ENCODE peak calls at places on chromosome X, in five cellular contexts. One of them, this sample, is unnamed. For H3K9me3, the result is how much of the 10 kb centered on the place peaks cover.

GRCh38 chrX:98516120-98516519 is 1632.4 kb downstream of the RPA4 start:
- DNase-seq in CD8-positive, alpha-beta memory T cell: no peak
- DNase-seq in naive thymus-derived CD4-positive, alpha-beta T cell: no peak
- DNase-seq in left ventricle myocardium inferior: no peak
- DNase-seq in ovary: no peak
- DNase-seq in this sample: no peak

GRCh38 chrX:14039344-14039743 is 9.7 kb upstream of the GEMIN8 start:
- DNase-seq in CD8-positive, alpha-beta memory T cell: peak
- DNase-seq in naive thymus-derived CD4-positive, alpha-beta T cell: peak
- DNase-seq in left ventricle myocardium inferior: no peak
- DNase-seq in ovary: no peak
- DNase-seq in this sample: no peak

GRCh38 chrX:41334866-41335589 is 1.1 kb downstream of the DDX3X start:
- DNase-seq in CD8-positive, alpha-beta memory T cell: peak
- DNase-seq in naive thymus-derived CD4-positive, alpha-beta T cell: peak
- DNase-seq in left ventricle myocardium inferior: peak
- DNase-seq in ovary: peak
- DNase-seq in this sample: no peak

GRCh38 chrX:134095366-134095765 is 110.0 kb upstream of the GPC3 start:
- DNase-seq in CD8-positive, alpha-beta memory T cell: no peak
- DNase-seq in naive thymus-derived CD4-positive, alpha-beta T cell: no peak
- DNase-seq in left ventricle myocardium inferior: no peak
- DNase-seq in ovary: no peak
- DNase-seq in this sample: no peak

GRCh38 chrX:153517421-153517820 is at the start of gene ATP2B3:
- DNase-seq in CD8-positive, alpha-beta memory T cell: no peak
- DNase-seq in naive thymus-derived CD4-positive, alpha-beta T cell: no peak
- DNase-seq in left ventricle myocardium inferior: no peak
- DNase-seq in ovary: no peak
- DNase-seq in this sample: no peak

GRCh38 chrX:12241026-12241425 is 102.8 kb downstream of the FRMPD4 start:
- DNase-seq in CD8-positive, alpha-beta memory T cell: no peak
- DNase-seq in naive thymus-derived CD4-positive, alpha-beta T cell: no peak
- DNase-seq in left ventricle myocardium inferior: no peak
- DNase-seq in ovary: no peak
- DNase-seq in this sample: no peak

GRCh38 chrX:151697537-151697936 is 2.3 kb downstream of the PRRG3 start:
- DNase-seq in CD8-positive, alpha-beta memory T cell: no peak
- DNase-seq in naive thymus-derived CD4-positive, alpha-beta T cell: no peak
- DNase-seq in left ventricle myocardium inferior: no peak
- DNase-seq in ovary: no peak
- DNase-seq in this sample: no peak

GRCh38 chrX:123860506-123860840 is 620 bp downstream of the XIAP start:
- DNase-seq in CD8-positive, alpha-beta memory T cell: peak
- DNase-seq in naive thymus-derived CD4-positive, alpha-beta T cell: peak
- DNase-seq in left ventricle myocardium inferior: no peak
- DNase-seq in ovary: no peak
- DNase-seq in this sample: no peak

GRCh38 chrX:104309169-104309568 is 54.4 kb upstream of the ESX1 start:
- DNase-seq in CD8-positive, alpha-beta memory T cell: no peak
- DNase-seq in naive thymus-derived CD4-positive, alpha-beta T cell: no peak
- DNase-seq in left ventricle myocardium inferior: no peak
- DNase-seq in ovary: no peak
- DNase-seq in this sample: no peak

GRCh38 chrX:153407736-153408135 is 3.5 kb upstream of the ZFP92 start:
- DNase-seq in CD8-positive, alpha-beta memory T cell: no peak
- DNase-seq in naive thymus-derived CD4-positive, alpha-beta T cell: no peak
- DNase-seq in left ventricle myocardium inferior: no peak
- DNase-seq in ovary: no peak
- DNase-seq in this sample: no peak

GRCh38 chrX:12791253-12792228 is at the start of gene PRPS2:
- DNase-seq in CD8-positive, alpha-beta memory T cell: peak
- DNase-seq in naive thymus-derived CD4-positive, alpha-beta T cell: peak
- DNase-seq in left ventricle myocardium inferior: peak
- DNase-seq in ovary: peak
- DNase-seq in this sample: no peak

GRCh38 chrX:115936008-115936407 is 234.5 kb upstream of the AGTR2 start:
- DNase-seq in CD8-positive, alpha-beta memory T cell: no peak
- DNase-seq in naive thymus-derived CD4-positive, alpha-beta T cell: no peak
- DNase-seq in left ventricle myocardium inferior: no peak
- DNase-seq in ovary: no peak
- DNase-seq in this sample: no peak

GRCh38 chrX:55220119-55220794 is at the start of gene PAGE5:
- DNase-seq in CD8-positive, alpha-beta memory T cell: no peak
- DNase-seq in naive thymus-derived CD4-positive, alpha-beta T cell: no peak
- DNase-seq in left ventricle myocardium inferior: no peak
- DNase-seq in ovary: no peak
- DNase-seq in this sample: no peak

GRCh38 chrX:3651272-3651671 is 62.2 kb downstream of the PRKX start:
- DNase-seq in CD8-positive, alpha-beta memory T cell: peak
- DNase-seq in naive thymus-derived CD4-positive, alpha-beta T cell: no peak
- DNase-seq in left ventricle myocardium inferior: no peak
- DNase-seq in ovary: no peak
- DNase-seq in this sample: no peak

GRCh38 chrX:21509912-21510311 is 135.7 kb downstream of the CNKSR2 start:
- DNase-seq in CD8-positive, alpha-beta memory T cell: no peak
- DNase-seq in naive thymus-derived CD4-positive, alpha-beta T cell: no peak
- DNase-seq in left ventricle myocardium inferior: no peak
- DNase-seq in ovary: no peak
- DNase-seq in this sample: no peak

GRCh38 chrX:94662665-94663064 is 988.7 kb downstream of the FAM133A start:
- DNase-seq in CD8-positive, alpha-beta memory T cell: no peak
- DNase-seq in naive thymus-derived CD4-positive, alpha-beta T cell: no peak
- DNase-seq in left ventricle myocardium inferior: no peak
- DNase-seq in ovary: no peak
- DNase-seq in this sample: no peak

GRCh38 chrX:97366246-97366645 is 482.5 kb downstream of the RPA4 start:
- DNase-seq in CD8-positive, alpha-beta memory T cell: no peak
- DNase-seq in naive thymus-derived CD4-positive, alpha-beta T cell: no peak
- DNase-seq in left ventricle myocardium inferior: no peak
- DNase-seq in ovary: no peak
- DNase-seq in this sample: no peak

GRCh38 chrX:95059909-95060308 is 1385.9 kb downstream of the FAM133A start:
- DNase-seq in CD8-positive, alpha-beta memory T cell: no peak
- DNase-seq in naive thymus-derived CD4-positive, alpha-beta T cell: no peak
- DNase-seq in left ventricle myocardium inferior: no peak
- DNase-seq in ovary: no peak
- DNase-seq in this sample: no peak

GRCh38 chrX:136582624-136583023 is 50.6 kb downstream of the VGLL1 start:
- DNase-seq in CD8-positive, alpha-beta memory T cell: no peak
- DNase-seq in naive thymus-derived CD4-positive, alpha-beta T cell: no peak
- DNase-seq in left ventricle myocardium inferior: no peak
- DNase-seq in ovary: no peak
- DNase-seq in this sample: no peak

GRCh38 chrX:42678133-42678532 is 99.8 kb downstream of the PPP1R2C start:
- DNase-seq in CD8-positive, alpha-beta memory T cell: no peak
- DNase-seq in naive thymus-derived CD4-positive, alpha-beta T cell: no peak
- DNase-seq in left ventricle myocardium inferior: no peak
- DNase-seq in ovary: no peak
- DNase-seq in this sample: no peak

GRCh38 chrX:42684062-42684461 is 93.9 kb downstream of the PPP1R2C start:
- DNase-seq in CD8-positive, alpha-beta memory T cell: no peak
- DNase-seq in naive thymus-derived CD4-positive, alpha-beta T cell: no peak
- DNase-seq in left ventricle myocardium inferior: no peak
- DNase-seq in ovary: no peak
- DNase-seq in this sample: no peak

GRCh38 chrX:42686296-42686695 is 91.7 kb downstream of the PPP1R2C start:
- DNase-seq in CD8-positive, alpha-beta memory T cell: no peak
- DNase-seq in naive thymus-derived CD4-positive, alpha-beta T cell: no peak
- DNase-seq in left ventricle myocardium inferior: no peak
- DNase-seq in ovary: no peak
- DNase-seq in this sample: no peak

GRCh38 chrX:42680651-42681050 is 97.3 kb downstream of the PPP1R2C start:
- DNase-seq in CD8-positive, alpha-beta memory T cell: no peak
- DNase-seq in naive thymus-derived CD4-positive, alpha-beta T cell: no peak
- DNase-seq in left ventricle myocardium inferior: no peak
- DNase-seq in ovary: peak
- DNase-seq in this sample: peak
- H3K9me3 ChIP-seq in CD8-positive, alpha-beta memory T cell: under half
- H3K9me3 ChIP-seq in naive thymus-derived CD4-positive, alpha-beta T cell: under half
- H3K9me3 ChIP-seq in left ventricle myocardium inferior: under half
- H3K9me3 ChIP-seq in ovary: under half
- H3K9me3 ChIP-seq in this sample: under half

DNA sequence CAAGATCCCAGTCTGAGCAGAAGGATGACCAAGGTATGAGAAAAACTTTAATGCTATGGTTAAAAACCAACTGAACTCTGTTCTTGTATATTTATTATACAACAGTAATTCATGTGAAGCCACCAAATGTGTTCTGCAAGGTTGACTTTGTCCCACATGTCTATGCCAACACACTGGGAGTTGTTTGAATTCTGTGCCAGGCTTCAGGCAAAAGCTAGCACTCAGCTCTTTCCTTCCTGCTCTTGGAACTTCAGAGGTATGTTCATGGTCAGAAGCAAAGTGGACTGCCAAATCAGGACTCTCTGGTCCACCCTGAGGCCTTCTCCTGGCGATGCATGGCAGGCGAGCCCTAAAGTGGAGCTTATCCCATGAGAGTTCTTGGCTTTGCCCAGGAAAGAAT is 205.6 kb upstream of the AR start:
- DNase-seq in CD8-positive, alpha-beta memory T cell: no peak
- DNase-seq in naive thymus-derived CD4-positive, alpha-beta T cell: no peak
- DNase-seq in left ventricle myocardium inferior: no peak
- DNase-seq in ovary: no peak
- DNase-seq in this sample: no peak
- H3K9me3 ChIP-seq in CD8-positive, alpha-beta memory T cell: under half
- H3K9me3 ChIP-seq in naive thymus-derived CD4-positive, alpha-beta T cell: under half
- H3K9me3 ChIP-seq in left ventricle myocardium inferior: under half
- H3K9me3 ChIP-seq in ovary: under half
- H3K9me3 ChIP-seq in this sample: under half

GRCh38 chrX:71996826-71997225 is 86.2 kb downstream of the NHSL2 start:
- DNase-seq in CD8-positive, alpha-beta memory T cell: no peak
- DNase-seq in naive thymus-derived CD4-positive, alpha-beta T cell: no peak
- DNase-seq in left ventricle myocardium inferior: peak
- DNase-seq in ovary: no peak
- DNase-seq in this sample: no peak
- H3K9me3 ChIP-seq in CD8-positive, alpha-beta memory T cell: under half
- H3K9me3 ChIP-seq in naive thymus-derived CD4-positive, alpha-beta T cell: under half
- H3K9me3 ChIP-seq in left ventricle myocardium inferior: under half
- H3K9me3 ChIP-seq in ovary: under half
- H3K9me3 ChIP-seq in this sample: under half

DNA sequence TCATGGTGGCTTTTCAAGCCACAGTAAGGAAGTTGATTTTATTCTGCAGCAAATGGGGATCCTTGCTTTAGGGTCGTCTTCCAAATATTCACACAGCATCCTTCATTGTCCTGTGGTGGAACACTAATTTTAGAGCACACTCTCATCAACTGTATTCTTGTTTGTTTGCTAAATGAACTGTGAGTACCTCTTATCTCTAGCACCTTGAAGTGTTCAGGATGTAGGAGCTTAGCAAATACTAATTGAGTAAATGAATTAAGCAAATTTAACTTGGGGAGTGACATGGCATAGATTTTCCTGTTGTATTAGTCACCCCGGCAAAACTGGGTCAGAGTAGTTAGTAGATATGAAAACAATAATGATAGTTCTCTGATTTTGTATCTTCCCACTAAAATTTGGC is 156.9 kb downstream of the UBE2NL start:
- DNase-seq in CD8-positive, alpha-beta memory T cell: no peak
- DNase-seq in naive thymus-derived CD4-positive, alpha-beta T cell: no peak
- DNase-seq in left ventricle myocardium inferior: no peak
- DNase-seq in ovary: no peak
- DNase-seq in this sample: no peak
- H3K9me3 ChIP-seq in CD8-positive, alpha-beta memory T cell: under half
- H3K9me3 ChIP-seq in naive thymus-derived CD4-positive, alpha-beta T cell: under half
- H3K9me3 ChIP-seq in left ventricle myocardium inferior: under half
- H3K9me3 ChIP-seq in ovary: under half
- H3K9me3 ChIP-seq in this sample: under half

GRCh38 chrX:20479896-20480295 is 213.2 kb upstream of the RPS6KA3 start:
- DNase-seq in CD8-positive, alpha-beta memory T cell: no peak
- DNase-seq in naive thymus-derived CD4-positive, alpha-beta T cell: no peak
- DNase-seq in left ventricle myocardium inferior: no peak
- DNase-seq in ovary: no peak
- DNase-seq in this sample: no peak

GRCh38 chrX:20481632-20482031 is 214.9 kb upstream of the RPS6KA3 start:
- DNase-seq in CD8-positive, alpha-beta memory T cell: no peak
- DNase-seq in naive thymus-derived CD4-positive, alpha-beta T cell: no peak
- DNase-seq in left ventricle myocardium inferior: no peak
- DNase-seq in ovary: no peak
- DNase-seq in this sample: no peak

GRCh38 chrX:20477836-20478532 is 211.3 kb upstream of the RPS6KA3 start:
- DNase-seq in CD8-positive, alpha-beta memory T cell: no peak
- DNase-seq in naive thymus-derived CD4-positive, alpha-beta T cell: no peak
- DNase-seq in left ventricle myocardium inferior: no peak
- DNase-seq in ovary: no peak
- DNase-seq in this sample: no peak

GRCh38 chrX:20477219-20477618 is 210.5 kb upstream of the RPS6KA3 start:
- DNase-seq in CD8-positive, alpha-beta memory T cell: no peak
- DNase-seq in naive thymus-derived CD4-positive, alpha-beta T cell: no peak
- DNase-seq in left ventricle myocardium inferior: no peak
- DNase-seq in ovary: no peak
- DNase-seq in this sample: no peak

GRCh38 chrX:20479048-20479447 is 212.3 kb upstream of the RPS6KA3 start:
- DNase-seq in CD8-positive, alpha-beta memory T cell: no peak
- DNase-seq in naive thymus-derived CD4-positive, alpha-beta T cell: no peak
- DNase-seq in left ventricle myocardium inferior: no peak
- DNase-seq in ovary: no peak
- DNase-seq in this sample: no peak
- H3K9me3 ChIP-seq in CD8-positive, alpha-beta memory T cell: under half
- H3K9me3 ChIP-seq in naive thymus-derived CD4-positive, alpha-beta T cell: under half
- H3K9me3 ChIP-seq in left ventricle myocardium inferior: under half
- H3K9me3 ChIP-seq in ovary: under half
- H3K9me3 ChIP-seq in this sample: under half

GRCh38 chrX:48058621-48059295 is 12.7 kb downstream of the ZNF630 start:
- DNase-seq in CD8-positive, alpha-beta memory T cell: no peak
- DNase-seq in naive thymus-derived CD4-positive, alpha-beta T cell: no peak
- DNase-seq in left ventricle myocardium inferior: no peak
- DNase-seq in ovary: no peak
- DNase-seq in this sample: no peak
- H3K9me3 ChIP-seq in CD8-positive, alpha-beta memory T cell: under half
- H3K9me3 ChIP-seq in naive thymus-derived CD4-positive, alpha-beta T cell: under half
- H3K9me3 ChIP-seq in left ventricle myocardium inferior: under half
- H3K9me3 ChIP-seq in ovary: under half
- H3K9me3 ChIP-seq in this sample: under half

GRCh38 chrX:16222123-16222522 is 54.8 kb downstream of the MAGEB17 start:
- DNase-seq in CD8-positive, alpha-beta memory T cell: no peak
- DNase-seq in naive thymus-derived CD4-positive, alpha-beta T cell: no peak
- DNase-seq in left ventricle myocardium inferior: no peak
- DNase-seq in ovary: no peak
- DNase-seq in this sample: no peak
- H3K9me3 ChIP-seq in CD8-positive, alpha-beta memory T cell: under half
- H3K9me3 ChIP-seq in naive thymus-derived CD4-positive, alpha-beta T cell: under half
- H3K9me3 ChIP-seq in left ventricle myocardium inferior: under half
- H3K9me3 ChIP-seq in ovary: under half
- H3K9me3 ChIP-seq in this sample: under half

DNA sequence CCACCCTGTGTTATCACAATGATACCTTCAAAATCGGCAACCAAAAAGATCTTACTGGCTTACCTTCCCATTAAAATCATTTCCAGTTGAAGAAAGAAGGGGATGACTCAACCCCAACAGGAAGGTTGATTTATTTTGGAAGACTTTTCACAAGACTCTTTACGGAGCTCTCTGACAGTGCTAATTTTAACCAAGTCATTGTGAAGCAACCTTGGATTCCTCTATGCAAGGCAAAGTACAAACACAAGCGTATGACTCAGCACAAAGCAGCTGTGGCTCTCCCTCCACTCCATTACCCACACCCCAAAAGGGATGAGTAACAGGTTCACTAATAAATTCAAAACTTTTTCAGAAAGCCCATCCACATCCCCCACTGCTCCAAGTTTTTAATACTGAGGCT is 213.8 kb upstream of the FGF13 start:
- DNase-seq in CD8-positive, alpha-beta memory T cell: no peak
- DNase-seq in naive thymus-derived CD4-positive, alpha-beta T cell: no peak
- DNase-seq in left ventricle myocardium inferior: no peak
- DNase-seq in ovary: no peak
- DNase-seq in this sample: no peak
- H3K9me3 ChIP-seq in CD8-positive, alpha-beta memory T cell: under half
- H3K9me3 ChIP-seq in naive thymus-derived CD4-positive, alpha-beta T cell: under half
- H3K9me3 ChIP-seq in left ventricle myocardium inferior: under half
- H3K9me3 ChIP-seq in ovary: under half
- H3K9me3 ChIP-seq in this sample: under half

GRCh38 chrX:75327607-75328006 is 53.7 kb downstream of the UPRT start:
- DNase-seq in CD8-positive, alpha-beta memory T cell: no peak
- DNase-seq in naive thymus-derived CD4-positive, alpha-beta T cell: no peak
- DNase-seq in left ventricle myocardium inferior: no peak
- DNase-seq in ovary: no peak
- DNase-seq in this sample: no peak
- H3K9me3 ChIP-seq in CD8-positive, alpha-beta memory T cell: under half
- H3K9me3 ChIP-seq in naive thymus-derived CD4-positive, alpha-beta T cell: under half
- H3K9me3 ChIP-seq in left ventricle myocardium inferior: under half
- H3K9me3 ChIP-seq in ovary: under half
- H3K9me3 ChIP-seq in this sample: under half